ENCODE peak calls at places on chromosomes 5 and 9, in eight cellular contexts. One of them, this sample, is unnamed.

GRCh38 chr9:128114326-128115186 is 13.0 kb downstream of the PTGES2 start:
- DNase-seq in A172: no peak
- DNase-seq in hippocampal formation: no peak
- DNase-seq in NCI-H1417 treated with DMSO at 0.1 percent for 48 hours: no peak
- DNase-seq in cardiac fibroblast: no peak
- DNase-seq in COR-L47: no peak
- DNase-seq in GM04504: no peak
- DNase-seq in iris pigment epithelial cell: no peak
- DNase-seq in this sample: no peak

GRCh38 chr9:121269888-121270254 is 1.9 kb downstream of the GSN start:
- DNase-seq in A172: no peak
- DNase-seq in hippocampal formation: no peak
- DNase-seq in NCI-H1417 treated with DMSO at 0.1 percent for 48 hours: no peak
- DNase-seq in cardiac fibroblast: no peak
- DNase-seq in COR-L47: no peak
- DNase-seq in GM04504: no peak
- DNase-seq in iris pigment epithelial cell: no peak
- DNase-seq in this sample: no peak

GRCh38 chr9:19102181-19102630 is 498 bp downstream of the HAUS6 start:
- DNase-seq in A172: peak
- DNase-seq in hippocampal formation: no peak
- DNase-seq in NCI-H1417 treated with DMSO at 0.1 percent for 48 hours: no peak
- DNase-seq in cardiac fibroblast: peak
- DNase-seq in COR-L47: peak
- DNase-seq in GM04504: no peak
- DNase-seq in iris pigment epithelial cell: no peak
- DNase-seq in this sample: peak

GRCh38 chr9:96293481-96293880 is 8.5 kb downstream of the HSD17B3 start:
- DNase-seq in A172: peak
- DNase-seq in hippocampal formation: no peak
- DNase-seq in NCI-H1417 treated with DMSO at 0.1 percent for 48 hours: no peak
- DNase-seq in cardiac fibroblast: peak
- DNase-seq in COR-L47: no peak
- DNase-seq in GM04504: no peak
- DNase-seq in iris pigment epithelial cell: peak
- DNase-seq in this sample: peak

GRCh38 chr9:105191508-105192118 is 52.8 kb upstream of the SLC44A1 start:
- DNase-seq in A172: no peak
- DNase-seq in hippocampal formation: no peak
- DNase-seq in NCI-H1417 treated with DMSO at 0.1 percent for 48 hours: no peak
- DNase-seq in cardiac fibroblast: peak
- DNase-seq in COR-L47: no peak
- DNase-seq in GM04504: no peak
- DNase-seq in iris pigment epithelial cell: peak
- DNase-seq in this sample: no peak

GRCh38 chr5:66242050-66242449 is 98.0 kb downstream of the SREK1 start:
- DNase-seq in A172: peak
- DNase-seq in hippocampal formation: no peak
- DNase-seq in NCI-H1417 treated with DMSO at 0.1 percent for 48 hours: no peak
- DNase-seq in cardiac fibroblast: no peak
- DNase-seq in COR-L47: no peak
- DNase-seq in GM04504: no peak
- DNase-seq in iris pigment epithelial cell: no peak
- DNase-seq in this sample: no peak

GRCh38 chr9:75906531-75906930 is 16.1 kb downstream of the PCSK5 start:
- DNase-seq in A172: no peak
- DNase-seq in hippocampal formation: no peak
- DNase-seq in NCI-H1417 treated with DMSO at 0.1 percent for 48 hours: no peak
- DNase-seq in cardiac fibroblast: no peak
- DNase-seq in COR-L47: no peak
- DNase-seq in GM04504: no peak
- DNase-seq in iris pigment epithelial cell: no peak
- DNase-seq in this sample: no peak

GRCh38 chr9:12702160-12702758 is 9.1 kb downstream of the TYRP1 start:
- DNase-seq in A172: peak
- DNase-seq in hippocampal formation: peak
- DNase-seq in NCI-H1417 treated with DMSO at 0.1 percent for 48 hours: no peak
- DNase-seq in cardiac fibroblast: peak
- DNase-seq in COR-L47: peak
- DNase-seq in GM04504: no peak
- DNase-seq in iris pigment epithelial cell: peak
- DNase-seq in this sample: peak

GRCh38 chr9:98432134-98432533 is 176.7 kb upstream of the TBC1D2 start:
- DNase-seq in A172: no peak
- DNase-seq in hippocampal formation: no peak
- DNase-seq in NCI-H1417 treated with DMSO at 0.1 percent for 48 hours: no peak
- DNase-seq in cardiac fibroblast: no peak
- DNase-seq in COR-L47: no peak
- DNase-seq in GM04504: no peak
- DNase-seq in iris pigment epithelial cell: no peak
- DNase-seq in this sample: no peak

GRCh38 chr9:124559871-124560270 is 52.7 kb upstream of the NR5A1 start:
- DNase-seq in A172: peak
- DNase-seq in hippocampal formation: no peak
- DNase-seq in NCI-H1417 treated with DMSO at 0.1 percent for 48 hours: no peak
- DNase-seq in cardiac fibroblast: peak
- DNase-seq in COR-L47: no peak
- DNase-seq in GM04504: no peak
- DNase-seq in iris pigment epithelial cell: peak
- DNase-seq in this sample: peak

GRCh38 chr9:114376586-114376985 is 11.2 kb downstream of the AKNA start:
- DNase-seq in A172: no peak
- DNase-seq in hippocampal formation: no peak
- DNase-seq in NCI-H1417 treated with DMSO at 0.1 percent for 48 hours: no peak
- DNase-seq in cardiac fibroblast: no peak
- DNase-seq in COR-L47: no peak
- DNase-seq in GM04504: no peak
- DNase-seq in iris pigment epithelial cell: no peak
- DNase-seq in this sample: no peak

GRCh38 chr9:70036641-70037040 is 7.0 kb upstream of the MAMDC2 start:
- DNase-seq in A172: no peak
- DNase-seq in hippocampal formation: no peak
- DNase-seq in NCI-H1417 treated with DMSO at 0.1 percent for 48 hours: no peak
- DNase-seq in cardiac fibroblast: no peak
- DNase-seq in COR-L47: no peak
- DNase-seq in GM04504: no peak
- DNase-seq in iris pigment epithelial cell: no peak
- DNase-seq in this sample: no peak

GRCh38 chr9:99024959-99025358 is 80.0 kb upstream of the TGFBR1 start:
- DNase-seq in A172: no peak
- DNase-seq in hippocampal formation: no peak
- DNase-seq in NCI-H1417 treated with DMSO at 0.1 percent for 48 hours: no peak
- DNase-seq in cardiac fibroblast: peak
- DNase-seq in COR-L47: no peak
- DNase-seq in GM04504: no peak
- DNase-seq in iris pigment epithelial cell: peak
- DNase-seq in this sample: no peak

GRCh38 chr9:78549711-78550110 is 252.8 kb downstream of the PSAT1 start:
- DNase-seq in A172: no peak
- DNase-seq in hippocampal formation: no peak
- DNase-seq in NCI-H1417 treated with DMSO at 0.1 percent for 48 hours: no peak
- DNase-seq in cardiac fibroblast: no peak
- DNase-seq in COR-L47: no peak
- DNase-seq in GM04504: no peak
- DNase-seq in iris pigment epithelial cell: no peak
- DNase-seq in this sample: peak

GRCh38 chr9:22921742-22922141 is 475.1 kb downstream of the DMRTA1 start:
- DNase-seq in A172: no peak
- DNase-seq in hippocampal formation: no peak
- DNase-seq in NCI-H1417 treated with DMSO at 0.1 percent for 48 hours: no peak
- DNase-seq in cardiac fibroblast: no peak
- DNase-seq in COR-L47: peak
- DNase-seq in GM04504: no peak
- DNase-seq in iris pigment epithelial cell: no peak
- DNase-seq in this sample: no peak

GRCh38 chr5:4511996-4512656 is 628.0 kb upstream of the ADAMTS16 start:
- DNase-seq in A172: peak
- DNase-seq in hippocampal formation: no peak
- DNase-seq in NCI-H1417 treated with DMSO at 0.1 percent for 48 hours: no peak
- DNase-seq in cardiac fibroblast: no peak
- DNase-seq in COR-L47: no peak
- DNase-seq in GM04504: no peak
- DNase-seq in iris pigment epithelial cell: no peak
- DNase-seq in this sample: no peak

GRCh38 chr9:77018058-77019009 is 1.1 kb upstream of the FOXB2 start:
- DNase-seq in A172: no peak
- DNase-seq in hippocampal formation: no peak
- DNase-seq in NCI-H1417 treated with DMSO at 0.1 percent for 48 hours: peak
- DNase-seq in cardiac fibroblast: no peak
- DNase-seq in COR-L47: no peak
- DNase-seq in GM04504: no peak
- DNase-seq in iris pigment epithelial cell: no peak
- DNase-seq in this sample: peak

GRCh38 chr5:115857621-115858349 is 16.1 kb downstream of the AP3S1 start:
- DNase-seq in A172: peak
- DNase-seq in hippocampal formation: no peak
- DNase-seq in NCI-H1417 treated with DMSO at 0.1 percent for 48 hours: no peak
- DNase-seq in cardiac fibroblast: peak
- DNase-seq in COR-L47: no peak
- DNase-seq in GM04504: no peak
- DNase-seq in iris pigment epithelial cell: peak
- DNase-seq in this sample: peak

GRCh38 chr5:68464424-68464823 is 248.9 kb downstream of the PIK3R1 start:
- DNase-seq in A172: peak
- DNase-seq in hippocampal formation: no peak
- DNase-seq in NCI-H1417 treated with DMSO at 0.1 percent for 48 hours: no peak
- DNase-seq in cardiac fibroblast: peak
- DNase-seq in COR-L47: no peak
- DNase-seq in GM04504: no peak
- DNase-seq in iris pigment epithelial cell: peak
- DNase-seq in this sample: peak

GRCh38 chr9:95067888-95068287 is 249.6 kb downstream of the FANCC start:
- DNase-seq in A172: no peak
- DNase-seq in hippocampal formation: no peak
- DNase-seq in NCI-H1417 treated with DMSO at 0.1 percent for 48 hours: no peak
- DNase-seq in cardiac fibroblast: no peak
- DNase-seq in COR-L47: no peak
- DNase-seq in GM04504: no peak
- DNase-seq in iris pigment epithelial cell: peak
- DNase-seq in this sample: peak

GRCh38 chr9:77811832-77812231 is 163.7 kb upstream of the GNA14 start:
- DNase-seq in A172: no peak
- DNase-seq in hippocampal formation: no peak
- DNase-seq in NCI-H1417 treated with DMSO at 0.1 percent for 48 hours: no peak
- DNase-seq in cardiac fibroblast: no peak
- DNase-seq in COR-L47: no peak
- DNase-seq in GM04504: no peak
- DNase-seq in iris pigment epithelial cell: no peak
- DNase-seq in this sample: no peak

GRCh38 chr5:53418409-53418808 is 62.0 kb upstream of the FST start:
- DNase-seq in A172: no peak
- DNase-seq in hippocampal formation: no peak
- DNase-seq in NCI-H1417 treated with DMSO at 0.1 percent for 48 hours: no peak
- DNase-seq in cardiac fibroblast: no peak
- DNase-seq in COR-L47: no peak
- DNase-seq in GM04504: no peak
- DNase-seq in iris pigment epithelial cell: no peak
- DNase-seq in this sample: no peak

GRCh38 chr5:10676224-10676623 is 84.8 kb downstream of the DAP start:
- DNase-seq in A172: no peak
- DNase-seq in hippocampal formation: no peak
- DNase-seq in NCI-H1417 treated with DMSO at 0.1 percent for 48 hours: no peak
- DNase-seq in cardiac fibroblast: no peak
- DNase-seq in COR-L47: no peak
- DNase-seq in GM04504: no peak
- DNase-seq in iris pigment epithelial cell: no peak
- DNase-seq in this sample: no peak

GRCh38 chr5:170612256-170612656 is 108.4 kb downstream of the KCNIP1 start:
- DNase-seq in A172: no peak
- DNase-seq in hippocampal formation: no peak
- DNase-seq in NCI-H1417 treated with DMSO at 0.1 percent for 48 hours: no peak
- DNase-seq in cardiac fibroblast: no peak
- DNase-seq in COR-L47: peak
- DNase-seq in GM04504: no peak
- DNase-seq in iris pigment epithelial cell: no peak
- DNase-seq in this sample: no peak

GRCh38 chr5:107466233-107466769 is 204.4 kb downstream of the EFNA5 start:
- DNase-seq in A172: peak
- DNase-seq in hippocampal formation: no peak
- DNase-seq in NCI-H1417 treated with DMSO at 0.1 percent for 48 hours: no peak
- DNase-seq in cardiac fibroblast: peak
- DNase-seq in COR-L47: no peak
- DNase-seq in GM04504: no peak
- DNase-seq in iris pigment epithelial cell: peak
- DNase-seq in this sample: peak

GRCh38 chr9:129549139-129549538 is 71.8 kb downstream of the C9orf50 start:
- DNase-seq in A172: no peak
- DNase-seq in hippocampal formation: no peak
- DNase-seq in NCI-H1417 treated with DMSO at 0.1 percent for 48 hours: no peak
- DNase-seq in cardiac fibroblast: no peak
- DNase-seq in COR-L47: no peak
- DNase-seq in GM04504: no peak
- DNase-seq in iris pigment epithelial cell: no peak
- DNase-seq in this sample: no peak

GRCh38 chr5:66652818-66653217 is 56.6 kb downstream of the MAST4 start:
- DNase-seq in A172: no peak
- DNase-seq in hippocampal formation: no peak
- DNase-seq in NCI-H1417 treated with DMSO at 0.1 percent for 48 hours: no peak
- DNase-seq in cardiac fibroblast: no peak
- DNase-seq in COR-L47: no peak
- DNase-seq in GM04504: no peak
- DNase-seq in iris pigment epithelial cell: no peak
- DNase-seq in this sample: no peak

GRCh38 chr9:4680178-4680535 is 788 bp downstream of the CDC37L1 start:
- DNase-seq in A172: no peak
- DNase-seq in hippocampal formation: no peak
- DNase-seq in NCI-H1417 treated with DMSO at 0.1 percent for 48 hours: no peak
- DNase-seq in cardiac fibroblast: no peak
- DNase-seq in COR-L47: no peak
- DNase-seq in GM04504: no peak
- DNase-seq in iris pigment epithelial cell: peak
- DNase-seq in this sample: peak

This sample was measured in adipocyte.